ENCODE peak calls at places on chromosomes 2 and 18, in ten cellular contexts. L is fibroblast of villous mesenchyme; D is LNCaP clone FGC; A is naive thymus-derived CD8-positive, alpha-beta T cell; R is amygdala; X is HT1080; Q is NCI-H2107; N is foreskin fibroblast; K is NCI-H69; V is ELR. T is an unnamed sample.

GRCh38 chr2:20674974-20675679 is 8.2 kb downstream of the GDF7 start:
- DNase-seq in L (peak), D (no peak), A (no peak), R (no peak), X (peak), Q (no peak), N (peak), K (no peak), V (peak), T (no peak)

GRCh38 chr2:138564586-138565250 is 63.1 kb downstream of the SPOPL start:
- DNase-seq in L (no peak), D (peak), A (no peak), R (no peak), X (no peak), Q (no peak), N (peak), K (no peak), V (no peak), T (no peak)

GRCh38 chr2:130169896-130170295 is 11.5 kb downstream of the SMPD4 start:
- DNase-seq in L (no peak), D (no peak), A (no peak), R (no peak), X (no peak), Q (no peak), N (no peak), K (no peak), V (no peak), T (no peak)

GRCh38 chr2:58852905-58853304 is 611.8 kb upstream of the FANCL start:
- DNase-seq in L (no peak), D (no peak), A (no peak), R (no peak), X (no peak), Q (no peak), N (no peak), K (no peak), V (no peak), T (no peak)

GRCh38 chr18:2968559-2968958 is 44.4 kb downstream of the LPIN2 start:
- DNase-seq in L (peak), D (no peak), A (no peak), R (no peak), X (no peak), Q (no peak), N (no peak), K (no peak), V (no peak), T (no peak)

GRCh38 chr2:218860950-218861381 is 1.4 kb downstream of the WNT6 start:
- DNase-seq in L (peak), D (no peak), A (no peak), R (no peak), X (no peak), Q (no peak), N (peak), K (peak), V (peak), T (peak)

GRCh38 chr2:151967829-151968722 is 130.8 kb downstream of the CACNB4 start:
- DNase-seq in L (peak), D (no peak), A (no peak), R (no peak), X (no peak), Q (no peak), N (no peak), K (no peak), V (no peak), T (no peak)

GRCh38 chr2:187580462-187581124 is 26.4 kb upstream of the TFPI start:
- DNase-seq in L (peak), D (no peak), A (no peak), R (no peak), X (peak), Q (no peak), N (peak), K (peak), V (peak), T (no peak)

GRCh38 chr2:23861952-23862351 is 65.0 kb downstream of the ATAD2B start:
- DNase-seq in L (no peak), D (no peak), A (no peak), R (no peak), X (no peak), Q (no peak), N (no peak), K (no peak), V (no peak), T (no peak)

GRCh38 chr2:33312389-33312788 is 164.1 kb upstream of the RASGRP3 start:
- DNase-seq in L (no peak), D (no peak), A (no peak), R (no peak), X (no peak), Q (no peak), N (peak), K (no peak), V (no peak), T (no peak)

GRCh38 chr2:176105078-176105726 is 1.9 kb upstream of the HOXD11 start:
- DNase-seq in L (peak), D (no peak), A (no peak), R (no peak), X (peak), Q (no peak), N (no peak), K (no peak), V (no peak), T (no peak)

GRCh38 chr2:102950547-102950946 is 188.7 kb downstream of the TMEM182 start:
- DNase-seq in L (no peak), D (no peak), A (no peak), R (no peak), X (peak), Q (no peak), N (no peak), K (no peak), V (no peak), T (no peak)

GRCh38 chr2:231527091-231527395 is 3.2 kb downstream of the NMUR1 start:
- DNase-seq in L (no peak), D (no peak), A (no peak), R (no peak), X (no peak), Q (no peak), N (no peak), K (no peak), V (no peak), T (no peak)

GRCh38 chr2:136143603-136144451 is 25.9 kb upstream of the CXCR4 start:
- DNase-seq in L (no peak), D (no peak), A (no peak), R (no peak), X (no peak), Q (no peak), N (no peak), K (no peak), V (no peak), T (no peak)

GRCh38 chr2:204665771-204666170 is 120.5 kb downstream of the PARD3B start:
- DNase-seq in L (no peak), D (no peak), A (no peak), R (no peak), X (no peak), Q (no peak), N (no peak), K (no peak), V (no peak), T (no peak)

GRCh38 chr2:130251865-130252620 is 53.8 kb upstream of the TUBA3E start:
- DNase-seq in L (no peak), D (no peak), A (no peak), R (no peak), X (no peak), Q (no peak), N (peak), K (peak), V (no peak), T (no peak)

GRCh38 chr18:63271881-63272299 is 47.7 kb downstream of the BCL2 start:
- DNase-seq in L (no peak), D (no peak), A (no peak), R (no peak), X (no peak), Q (no peak), N (no peak), K (peak), V (no peak), T (no peak)

GRCh38 chr2:230601510-230601909 is 111.1 kb upstream of the CAB39 start:
- DNase-seq in L (no peak), D (no peak), A (no peak), R (no peak), X (no peak), Q (no peak), N (no peak), K (no peak), V (no peak), T (no peak)

GRCh38 chr2:202109139-202109736 is 36.2 kb downstream of the KIAA2012 start:
- DNase-seq in L (no peak), D (no peak), A (no peak), R (no peak), X (no peak), Q (no peak), N (no peak), K (peak), V (no peak), T (no peak)

GRCh38 chr2:147297820-147298219 is 547.0 kb upstream of the ACVR2A start:
- DNase-seq in L (peak), D (no peak), A (no peak), R (no peak), X (no peak), Q (no peak), N (no peak), K (no peak), V (no peak), T (no peak)

GRCh38 chr2:57616157-57616556 is 430.4 kb upstream of the VRK2 start:
- DNase-seq in L (no peak), D (no peak), A (no peak), R (no peak), X (no peak), Q (no peak), N (no peak), K (no peak), V (no peak), T (no peak)

GRCh38 chr18:51361130-51361860 is 163.8 kb upstream of the MEX3C start:
- DNase-seq in L (peak), D (no peak), A (no peak), R (no peak), X (peak), Q (no peak), N (no peak), K (no peak), V (no peak), T (no peak)

GRCh38 chr2:181680937-181681811 is 857 bp upstream of the NEUROD1 start:
- DNase-seq in L (no peak), D (no peak), A (no peak), R (no peak), X (no peak), Q (no peak), N (peak), K (no peak), V (no peak), T (peak)

GRCh38 chr2:197097578-197098366 is 171.3 kb upstream of the PGAP1 start:
- DNase-seq in L (peak), D (no peak), A (no peak), R (no peak), X (no peak), Q (no peak), N (peak), K (no peak), V (peak), T (no peak)

GRCh38 chr18:26901020-26901419 is 35.5 kb upstream of the AQP4 start:
- DNase-seq in L (no peak), D (no peak), A (no peak), R (no peak), X (peak), Q (no peak), N (no peak), K (no peak), V (no peak), T (no peak)

GRCh38 chr2:10771786-10772185 is 40.8 kb downstream of the PDIA6 start:
- DNase-seq in L (no peak), D (no peak), A (no peak), R (no peak), X (no peak), Q (no peak), N (no peak), K (no peak), V (no peak), T (no peak)

GRCh38 chr18:68666316-68666715 is 48.6 kb downstream of the TMX3 start:
- DNase-seq in L (peak), D (no peak), A (no peak), R (no peak), X (no peak), Q (no peak), N (peak), K (no peak), V (no peak), T (no peak)

GRCh38 chr18:41320090-41320489 is 634.9 kb upstream of the PIK3C3 start:
- DNase-seq in L (no peak), D (no peak), A (no peak), R (no peak), X (no peak), Q (no peak), N (no peak), K (no peak), V (no peak), T (no peak)

GRCh38 chr2:233764761-233765160 is 4.7 kb downstream of the UGT1A1 start:
- DNase-seq in L (no peak), D (no peak), A (no peak), R (no peak), X (no peak), Q (no peak), N (no peak), K (no peak), V (peak), T (no peak)

GRCh38 chr18:13300029-13300428 is 81.5 kb downstream of the LDLRAD4 start:
- DNase-seq in L (no peak), D (no peak), A (no peak), R (no peak), X (no peak), Q (no peak), N (no peak), K (peak), V (no peak), T (no peak)

GRCh38 chr2:97983134-97983533 is 12.6 kb downstream of the TMEM131 start:
- DNase-seq in L (no peak), D (no peak), A (no peak), R (no peak), X (no peak), Q (no peak), N (no peak), K (no peak), V (no peak), T (no peak)